ENCODE peak calls at places on chromosomes 7 and 10, in four cellular contexts. E, O, A and N are unnamed samples.

GRCh38 chr7:76380623-76380966 is 21.8 kb upstream of the YWHAG start:
- DNase-seq in E (no peak), A (no peak), O (no peak), N (no peak)

GRCh38 chr10:76122056-76122455 is 690.6 kb downstream of the LRMDA start:
- DNase-seq in O (no peak), A (no peak), E (peak), N (no peak)

GRCh38 chr7:120168066-120168465 is 104.9 kb upstream of the KCND2 start:
- DNase-seq in E (no peak), O (no peak), A (no peak), N (no peak)

GRCh38 chr10:78969719-78970118 is 99.0 kb upstream of the ZMIZ1 start:
- DNase-seq in O (no peak), E (no peak), A (no peak), N (no peak)

GRCh38 chr7:112495820-112496462 is 15.2 kb downstream of the LSMEM1 start:
- DNase-seq in A (no peak), O (peak), E (peak), N (no peak)

GRCh38 chr10:103021897-103022286 is 103.8 kb downstream of the CNNM2 start:
- DNase-seq in O (peak), A (no peak), E (no peak), N (no peak)

GRCh38 chr10:37381271-37381670 is 255.9 kb downstream of the ANKRD30A start:
- DNase-seq in E (no peak), A (no peak), O (no peak), N (no peak)

GRCh38 chr10:16986406-16987128 is 143.0 kb downstream of the CUBN start:
- DNase-seq in O (peak), E (no peak), A (no peak), N (no peak)

GRCh38 chr10:80497187-80498038 is 40.3 kb upstream of the SH2D4B start:
- DNase-seq in E (no peak), A (no peak), O (peak), N (no peak)

GRCh38 chr10:7218974-7219373 is 191.9 kb downstream of the SFMBT2 start:
- DNase-seq in O (peak), A (no peak), E (no peak), N (no peak)

GRCh38 chr7:137937202-137937560 is 64.7 kb downstream of the CREB3L2 start:
- DNase-seq in O (peak), E (no peak), A (no peak), N (no peak)

GRCh38 chr10:21733710-21734109 is 199.7 kb downstream of the MLLT10 start:
- DNase-seq in E (no peak), O (no peak), A (no peak), N (no peak)

GRCh38 chr7:14691034-14691433 is 211.5 kb downstream of the DGKB start:
- DNase-seq in A (no peak), E (no peak), O (no peak), N (no peak)

GRCh38 chr7:41085244-41085643 is 617.6 kb downstream of the INHBA start:
- DNase-seq in O (peak), A (no peak), E (no peak), N (no peak)

GRCh38 chr7:117715784-117716445 is 157.3 kb downstream of the CTTNBP2 start:
- DNase-seq in E (peak), O (peak), A (peak), N (no peak)

GRCh38 chr7:3897430-3898385 is 596.7 kb downstream of the SDK1 start:
- DNase-seq in E (peak), A (no peak), O (peak), N (no peak)

GRCh38 chr7:91674470-91674869 is 206.0 kb downstream of the MTERF1 start:
- DNase-seq in E (no peak), A (no peak), O (no peak), N (no peak)

GRCh38 chr7:44735403-44736165 is 13.1 kb upstream of the ZMIZ2 start:
- DNase-seq in E (no peak), O (peak), A (no peak), N (no peak)

GRCh38 chr10:51522858-51523257 is 176.5 kb downstream of the CSTF2T start:
- DNase-seq in O (no peak), E (no peak), A (no peak), N (no peak)

GRCh38 chr7:16711730-16712129 is 41.8 kb upstream of the TSPAN13 start:
- DNase-seq in A (no peak), E (no peak), O (peak), N (no peak)

GRCh38 chr7:53131697-53132096 is 96.3 kb downstream of the POM121L12 start:
- DNase-seq in A (no peak), E (no peak), O (no peak), N (no peak)

DNA sequence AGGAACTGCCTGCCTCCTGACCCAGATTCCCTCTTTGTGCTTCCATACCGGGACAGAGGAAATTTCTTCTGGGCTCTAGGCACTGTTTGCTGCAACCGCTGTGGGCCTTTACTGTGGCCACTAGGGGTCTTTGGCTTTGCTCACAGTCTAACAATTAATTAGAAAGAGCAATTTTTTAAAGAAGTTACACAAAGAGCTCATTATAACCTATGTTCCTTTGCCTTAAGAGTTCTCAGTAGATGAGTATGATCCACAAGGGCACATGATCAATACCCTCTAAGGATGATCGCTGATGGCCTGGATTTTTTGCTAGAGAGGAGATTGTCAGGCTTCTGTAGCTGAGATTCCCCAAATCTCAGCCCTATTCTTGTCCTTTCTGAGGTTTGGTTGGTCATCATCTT is 80.8 kb upstream of the RHOBTB1 start:
- DNase-seq in O (no peak), A (no peak), E (peak), N (no peak)
- TF ChIP-seq CTCF in O (peak), A (peak), E (peak), N (no peak)

GRCh38 chr7:125670926-125671572 is 741.4 kb upstream of the POT1 start:
- DNase-seq in A (no peak), E (no peak), O (peak), N (no peak)
- TF ChIP-seq CTCF in A (peak), E (peak), O (peak), N (no peak)

DNA sequence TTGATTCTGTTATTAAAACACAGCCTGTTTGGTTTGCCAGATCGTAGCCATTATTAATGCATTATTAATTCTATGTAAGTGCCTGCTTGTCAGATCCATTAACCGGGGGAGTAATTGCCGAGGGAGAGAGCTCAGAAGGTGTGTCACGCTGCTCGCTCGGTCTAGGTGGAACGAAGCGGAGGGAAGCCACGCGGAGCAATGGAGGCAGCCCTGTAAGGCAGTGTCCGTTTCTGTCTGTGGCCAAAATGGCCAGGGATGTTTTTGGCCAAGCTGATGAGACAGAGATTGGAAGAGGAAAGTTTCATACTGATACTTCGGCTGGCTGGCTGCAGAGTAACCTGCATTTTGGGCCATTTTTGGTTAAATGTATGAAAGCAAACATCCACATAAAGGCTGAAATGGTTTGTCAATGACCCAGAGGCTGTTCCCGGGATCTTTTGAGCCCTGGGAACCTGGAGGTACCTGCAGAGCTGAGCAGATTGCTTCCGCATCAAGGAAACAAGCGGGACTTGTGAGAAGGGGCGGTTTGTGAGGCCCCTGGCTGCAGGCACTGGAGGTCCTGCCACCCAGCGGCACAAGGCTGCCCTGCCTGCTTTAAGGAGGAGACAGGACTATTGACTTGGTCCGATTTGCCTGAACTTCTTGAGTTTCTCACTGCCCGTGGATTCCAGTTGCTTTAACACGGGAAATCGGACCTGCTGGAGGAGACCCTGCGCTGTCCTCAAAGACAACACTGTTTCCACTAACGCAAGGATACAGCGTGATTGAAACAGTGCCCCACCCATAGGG is 129.9 kb downstream of the DNAJB6 start:
- DNase-seq in E (no peak), O (no peak), A (no peak), N (no peak)
- TF ChIP-seq CTCF in E (no peak), O (no peak), A (peak), N (no peak)

GRCh38 chr10:82882722-82883121 is 1007.7 kb downstream of the NRG3 start:
- DNase-seq in O (no peak), E (no peak), A (no peak), N (no peak)

GRCh38 chr10:82883588-82883987 is 1008.6 kb downstream of the NRG3 start:
- DNase-seq in A (no peak), E (no peak), O (no peak), N (no peak)

GRCh38 chr10:82880776-82881175 is 1005.8 kb downstream of the NRG3 start:
- DNase-seq in A (no peak), O (no peak), E (no peak), N (no peak)
- TF ChIP-seq CTCF in A (no peak), O (no peak), E (no peak), N (no peak)

GRCh38 chr7:74254858-74255379 is 720 bp upstream of the RFC2 start:
- DNase-seq in O (no peak), E (no peak), A (no peak), N (no peak)
- TF ChIP-seq CTCF in O (no peak), E (no peak), A (no peak), N (no peak)

DNA sequence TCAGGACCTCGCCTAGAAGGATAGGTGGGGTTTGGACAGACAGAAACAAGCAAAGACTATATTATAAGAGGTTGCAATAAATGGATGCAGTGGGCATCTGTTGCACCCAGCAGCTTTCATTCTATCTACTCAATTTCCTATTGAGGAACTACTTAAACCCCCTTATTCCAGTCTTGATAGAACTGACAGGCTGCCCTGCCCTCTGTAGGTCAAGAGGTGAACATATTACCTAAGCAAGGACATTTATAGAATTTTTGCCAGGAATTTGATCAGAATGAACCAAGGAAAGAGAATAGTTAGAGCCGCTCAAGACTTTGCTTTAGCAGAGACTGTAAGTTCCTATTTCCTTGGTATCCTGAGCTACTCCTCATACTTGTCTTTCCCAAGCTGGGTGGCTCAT is 9.5 kb downstream of the VTI1A start:
- DNase-seq in A (no peak), E (no peak), O (no peak), N (no peak)
- TF ChIP-seq CTCF in A (peak), E (no peak), O (no peak), N (no peak)

GRCh38 chr10:48774416-48775205 is 89.9 kb downstream of the WDFY4 start:
- DNase-seq in E (no peak), A (no peak), O (no peak), N (no peak)
- TF ChIP-seq CTCF in E (no peak), A (no peak), O (no peak), N (no peak)

GRCh38 chr7:43631559-43631958 is 48.7 kb downstream of the STK17A start:
- DNase-seq in A (no peak), E (no peak), O (no peak), N (no peak)
- TF ChIP-seq CTCF in A (no peak), E (no peak), O (no peak), N (no peak)

GRCh38 chr10:11882646-11883375 is 59.7 kb downstream of the PROSER2 start:
- DNase-seq in E (no peak), A (no peak), O (no peak), N (no peak)

GRCh38 chr10:11880169-11881027 is 57.2 kb downstream of the PROSER2 start:
- DNase-seq in O (no peak), A (no peak), E (no peak), N (no peak)

GRCh38 chr10:11879387-11880168 is 56.4 kb downstream of the PROSER2 start:
- DNase-seq in E (no peak), O (no peak), A (no peak), N (no peak)

GRCh38 chr10:11881028-11881476 is 57.9 kb downstream of the PROSER2 start:
- DNase-seq in A (no peak), E (no peak), O (no peak), N (no peak)

GRCh38 chr10:11881477-11882417 is 58.6 kb downstream of the PROSER2 start:
- DNase-seq in O (no peak), A (no peak), E (no peak), N (no peak)
- TF ChIP-seq CTCF in O (no peak), A (peak), E (peak), N (no peak)